ENCODE peak calls at places on chromosomes 12 and 14, in seven cellular contexts. E is sciatic nerve; Y is stimulated activated CD8-positive, alpha-beta memory T cell treated with anti-CD3 and anti-CD28 coated beads, Interleukin-4, amount 100 ng/mL, for 1 hour; W is SK-N-MC; H is stimulated activated CD4-positive, alpha-beta T cell treated with anti-CD3 and anti-CD28 coated beads, Interleukin-15, amount 100 ng/mL, for 24 hours; V is MG63; S is GM12891. Z is an unnamed sample.

GRCh38 chr14:76274324-76274723 is 101.6 kb upstream of the ESRRB start:
- DNase-seq in E (no peak), V (no peak), H (no peak), W (no peak), S (no peak), Y (no peak), Z (no peak)

GRCh38 chr14:63782683-63783389 is 55.0 kb upstream of the SGPP1 start:
- DNase-seq in H (no peak), W (no peak), S (no peak), E (no peak), Y (no peak), V (no peak), Z (peak)

GRCh38 chr12:62659457-62660295 is 193.1 kb downstream of the MON2 start:
- DNase-seq in V (no peak), E (no peak), H (no peak), S (no peak), W (no peak), Y (no peak), Z (no peak)

GRCh38 chr14:53249059-53249458 is 95.9 kb upstream of the DDHD1 start:
- DNase-seq in W (no peak), V (no peak), H (no peak), Y (no peak), S (no peak), E (no peak), Z (no peak)

GRCh38 chr12:91267039-91267438 is 84.4 kb upstream of the DCN start:
- DNase-seq in W (no peak), E (no peak), V (no peak), S (no peak), Y (no peak), H (no peak), Z (no peak)

GRCh38 chr12:124122722-124123121 is 149.7 kb downstream of the ZNF664 start:
- DNase-seq in W (no peak), V (no peak), H (no peak), E (no peak), S (no peak), Y (no peak), Z (no peak)

GRCh38 chr14:96648506-96649326 is 146.5 kb downstream of the PAPOLA start:
- DNase-seq in V (no peak), H (no peak), S (no peak), Y (no peak), E (no peak), W (no peak), Z (no peak)

GRCh38 chr14:67514203-67514607 is 18.9 kb upstream of the PLEKHH1 start:
- DNase-seq in W (no peak), V (peak), S (no peak), H (no peak), Y (no peak), E (no peak), Z (no peak)

GRCh38 chr12:3520168-3520567 is 29.2 kb downstream of the PRMT8 start:
- DNase-seq in H (no peak), S (no peak), E (no peak), Y (no peak), V (peak), W (no peak), Z (no peak)

GRCh38 chr14:21978184-21978998 is 304.8 kb upstream of the OR4E1 start:
- DNase-seq in V (no peak), S (peak), Y (peak), H (peak), E (no peak), W (peak), Z (peak)

GRCh38 chr12:47834199-47835016 is 14.7 kb upstream of the HDAC7 start:
- DNase-seq in H (no peak), V (no peak), W (no peak), Y (no peak), E (no peak), S (no peak), Z (no peak)

GRCh38 chr14:74407021-74407800 is 18.8 kb downstream of the SYNDIG1L start:
- DNase-seq in S (no peak), Y (no peak), W (no peak), H (no peak), V (no peak), E (no peak), Z (no peak)

GRCh38 chr14:37595809-37596595 is 573 bp downstream of the TTC6 start:
- DNase-seq in S (no peak), H (peak), V (no peak), E (peak), W (no peak), Y (no peak), Z (peak)

GRCh38 chr14:23604675-23605170 is 26.1 kb upstream of the JPH4 start:
- DNase-seq in S (no peak), E (no peak), Y (no peak), H (no peak), W (no peak), V (no peak), Z (no peak)

GRCh38 chr12:129887047-129887568 is 16.7 kb downstream of the TMEM132D start:
- DNase-seq in Y (no peak), H (no peak), S (no peak), V (peak), E (no peak), W (no peak), Z (peak)

GRCh38 chr14:23402296-23403138 is 5.6 kb downstream of the MYH6 start:
- DNase-seq in H (no peak), V (no peak), W (no peak), Y (no peak), S (no peak), E (no peak), Z (no peak)

GRCh38 chr14:33404054-33404453 is 465.4 kb downstream of the NPAS3 start:
- DNase-seq in E (no peak), Y (no peak), V (peak), H (no peak), W (no peak), S (no peak), Z (no peak)

GRCh38 chr14:85533821-85534271 is 3.9 kb downstream of the FLRT2 start:
- DNase-seq in V (peak), E (peak), Y (no peak), H (no peak), S (no peak), W (no peak), Z (peak)

GRCh38 chr12:51926718-51927117 is 19.4 kb downstream of the ACVRL1 start:
- DNase-seq in H (peak), E (peak), Y (peak), V (no peak), W (no peak), S (no peak), Z (peak)

GRCh38 chr12:123271182-123271491 is 519 bp downstream of the CDK2AP1 start:
- DNase-seq in E (peak), S (peak), W (no peak), V (peak), Y (peak), H (peak), Z (peak)

GRCh38 chr12:18752280-18752920 is 14.5 kb downstream of the CAPZA3 start:
- DNase-seq in H (no peak), E (no peak), S (no peak), Y (no peak), W (peak), V (peak), Z (peak)

GRCh38 chr12:103771466-103771865 is 69.6 kb downstream of the NT5DC3 start:
- DNase-seq in V (no peak), E (peak), W (no peak), H (peak), S (no peak), Y (no peak), Z (no peak)

GRCh38 chr14:104551851-104552737 is 27.5 kb upstream of the C14orf180 start:
- DNase-seq in W (no peak), E (peak), H (no peak), Y (no peak), V (no peak), S (peak), Z (no peak)

GRCh38 chr14:93332032-93332852 is 594 bp downstream of the BTBD7 start:
- DNase-seq in H (peak), W (no peak), V (peak), E (peak), Y (no peak), S (peak), Z (peak)

GRCh38 chr14:55301722-55302121 is 30.5 kb downstream of the FBXO34 start:
- DNase-seq in H (no peak), W (no peak), Y (no peak), E (no peak), S (no peak), V (no peak), Z (peak)

GRCh38 chr12:32159925-32160324 is 53.3 kb downstream of the BICD1 start:
- DNase-seq in S (no peak), W (no peak), Y (no peak), H (no peak), V (peak), E (no peak), Z (no peak)

GRCh38 chr12:132489078-132489601 is 811 bp upstream of the FBRSL1 start:
- DNase-seq in W (no peak), V (no peak), S (no peak), H (peak), Y (peak), E (peak), Z (peak)

GRCh38 chr12:91902860-91903683 is 242.6 kb downstream of the BTG1 start:
- DNase-seq in W (no peak), V (no peak), S (no peak), Y (no peak), H (no peak), E (no peak), Z (no peak)

GRCh38 chr12:89765959-89766824 is 57.6 kb upstream of the ATP2B1 start:
- DNase-seq in H (no peak), E (no peak), Y (no peak), S (no peak), V (no peak), W (no peak), Z (no peak)

GRCh38 chr12:121766290-121767039 is 27.0 kb downstream of the RHOF start:
- DNase-seq in H (no peak), W (no peak), S (no peak), V (peak), Y (no peak), E (no peak), Z (no peak)

GRCh38 chr14:103260629-103261124 is 73.4 kb upstream of the EIF5 start:
- DNase-seq in W (no peak), V (peak), E (no peak), Y (no peak), H (no peak), S (no peak), Z (no peak)

GRCh38 chr14:103292426-103293374 is 41.3 kb upstream of the EIF5 start:
- DNase-seq in W (no peak), H (peak), S (peak), Y (peak), E (peak), V (peak), Z (peak)

GRCh38 chr14:73833530-73834257 is 17.9 kb upstream of the PTGR2 start:
- DNase-seq in S (no peak), H (no peak), E (peak), V (peak), W (no peak), Y (no peak), Z (no peak)

GRCh38 chr12:116880817-116881324 is 370 bp downstream of the HRK start:
- DNase-seq in S (peak), Y (no peak), E (no peak), W (no peak), V (peak), H (peak), Z (peak)

Z was measured in SK-N-DZ.